ENCODE peak calls at places on chromosomes 11 and 22, in ten cellular contexts. One of them, this sample, is unnamed. For H3K4me1, the result is how much of the 10 kb centered on the place peaks cover.

GRCh38 chr11:84524422-84525051 is 1102.6 kb downstream of the DLG2 start:
- DNase-seq in IMR-90: peak
- DNase-seq in body of pancreas: no peak
- DNase-seq in transverse colon: no peak
- DNase-seq in endodermal cell: no peak
- DNase-seq in keratinocyte: no peak
- DNase-seq in left lung: no peak
- DNase-seq in OCI-LY7: peak
- DNase-seq in left ventricle myocardium inferior: no peak
- DNase-seq in uterus: no peak
- DNase-seq in this sample: no peak

GRCh38 chr11:65558002-65558784 is at the start of gene LTBP3:
- DNase-seq in IMR-90: peak
- DNase-seq in body of pancreas: peak
- DNase-seq in transverse colon: peak
- DNase-seq in endodermal cell: peak
- DNase-seq in keratinocyte: no peak
- DNase-seq in left lung: peak
- DNase-seq in OCI-LY7: no peak
- DNase-seq in left ventricle myocardium inferior: peak
- DNase-seq in uterus: peak
- DNase-seq in this sample: peak

GRCh38 chr22:30872282-30873041 is 96.1 kb downstream of the MORC2 start:
- DNase-seq in IMR-90: no peak
- DNase-seq in body of pancreas: no peak
- DNase-seq in transverse colon: peak
- DNase-seq in endodermal cell: peak
- DNase-seq in keratinocyte: no peak
- DNase-seq in left lung: peak
- DNase-seq in OCI-LY7: no peak
- DNase-seq in left ventricle myocardium inferior: no peak
- DNase-seq in uterus: no peak
- DNase-seq in this sample: no peak

GRCh38 chr11:10438451-10438850 is 16.6 kb upstream of the AMPD3 start:
- DNase-seq in IMR-90: peak
- DNase-seq in body of pancreas: no peak
- DNase-seq in transverse colon: no peak
- DNase-seq in endodermal cell: peak
- DNase-seq in keratinocyte: no peak
- DNase-seq in left lung: no peak
- DNase-seq in OCI-LY7: no peak
- DNase-seq in left ventricle myocardium inferior: no peak
- DNase-seq in uterus: no peak
- DNase-seq in this sample: no peak

GRCh38 chr22:45581549-45582080 is 78.9 kb downstream of the FBLN1 start:
- DNase-seq in IMR-90: no peak
- DNase-seq in body of pancreas: no peak
- DNase-seq in transverse colon: no peak
- DNase-seq in endodermal cell: no peak
- DNase-seq in keratinocyte: no peak
- DNase-seq in left lung: no peak
- DNase-seq in OCI-LY7: no peak
- DNase-seq in left ventricle myocardium inferior: no peak
- DNase-seq in uterus: no peak
- DNase-seq in this sample: no peak

GRCh38 chr11:87779276-87780067 is 395.8 kb downstream of the RAB38 start:
- DNase-seq in IMR-90: no peak
- DNase-seq in body of pancreas: peak
- DNase-seq in transverse colon: no peak
- DNase-seq in endodermal cell: no peak
- DNase-seq in keratinocyte: no peak
- DNase-seq in left lung: no peak
- DNase-seq in OCI-LY7: no peak
- DNase-seq in left ventricle myocardium inferior: no peak
- DNase-seq in uterus: no peak
- DNase-seq in this sample: no peak

GRCh38 chr11:74288161-74288560 is 23.3 kb downstream of the P4HA3 start:
- DNase-seq in IMR-90: peak
- DNase-seq in body of pancreas: peak
- DNase-seq in transverse colon: no peak
- DNase-seq in endodermal cell: no peak
- DNase-seq in keratinocyte: peak
- DNase-seq in left lung: no peak
- DNase-seq in OCI-LY7: no peak
- DNase-seq in left ventricle myocardium inferior: no peak
- DNase-seq in uterus: peak
- DNase-seq in this sample: no peak

GRCh38 chr11:61297341-61297740 is 2.2 kb upstream of the VWCE start:
- DNase-seq in IMR-90: peak
- DNase-seq in body of pancreas: no peak
- DNase-seq in transverse colon: no peak
- DNase-seq in endodermal cell: no peak
- DNase-seq in keratinocyte: no peak
- DNase-seq in left lung: no peak
- DNase-seq in OCI-LY7: no peak
- DNase-seq in left ventricle myocardium inferior: no peak
- DNase-seq in uterus: no peak
- DNase-seq in this sample: no peak

GRCh38 chr22:25896098-25896497 is 154.1 kb downstream of the MYO18B start:
- DNase-seq in IMR-90: no peak
- DNase-seq in body of pancreas: no peak
- DNase-seq in transverse colon: no peak
- DNase-seq in endodermal cell: no peak
- DNase-seq in keratinocyte: no peak
- DNase-seq in left lung: no peak
- DNase-seq in OCI-LY7: peak
- DNase-seq in left ventricle myocardium inferior: no peak
- DNase-seq in uterus: no peak
- DNase-seq in this sample: no peak

GRCh38 chr11:59263225-59263894 is 50.6 kb upstream of the MPEG1 start:
- DNase-seq in IMR-90: no peak
- DNase-seq in body of pancreas: peak
- DNase-seq in transverse colon: peak
- DNase-seq in endodermal cell: peak
- DNase-seq in keratinocyte: no peak
- DNase-seq in left lung: no peak
- DNase-seq in OCI-LY7: peak
- DNase-seq in left ventricle myocardium inferior: no peak
- DNase-seq in uterus: no peak
- DNase-seq in this sample: no peak
- TF ChIP-seq CTCF in IMR-90: no peak
- TF ChIP-seq CTCF in body of pancreas: peak
- TF ChIP-seq CTCF in transverse colon: peak
- TF ChIP-seq CTCF in endodermal cell: peak
- TF ChIP-seq CTCF in keratinocyte: peak
- TF ChIP-seq CTCF in left lung: no peak
- TF ChIP-seq CTCF in OCI-LY7: peak
- TF ChIP-seq CTCF in left ventricle myocardium inferior: no peak
- TF ChIP-seq CTCF in uterus: no peak
- TF ChIP-seq CTCF in this sample: no peak

GRCh38 chr11:114237321-114238280 is 58.6 kb upstream of the NNMT start:
- DNase-seq in IMR-90: peak
- DNase-seq in body of pancreas: no peak
- DNase-seq in transverse colon: no peak
- DNase-seq in endodermal cell: no peak
- DNase-seq in keratinocyte: no peak
- DNase-seq in left lung: no peak
- DNase-seq in OCI-LY7: no peak
- DNase-seq in left ventricle myocardium inferior: no peak
- DNase-seq in uterus: no peak
- DNase-seq in this sample: no peak
- H3K4me3 ChIP-seq in IMR-90: no peak
- H3K4me3 ChIP-seq in body of pancreas: no peak
- H3K4me3 ChIP-seq in transverse colon: no peak
- H3K4me3 ChIP-seq in endodermal cell: no peak
- H3K4me3 ChIP-seq in keratinocyte: no peak
- H3K4me3 ChIP-seq in left lung: no peak
- H3K4me3 ChIP-seq in OCI-LY7: no peak
- H3K4me3 ChIP-seq in left ventricle myocardium inferior: no peak
- H3K4me3 ChIP-seq in uterus: no peak
- H3K4me3 ChIP-seq in this sample: no peak

GRCh38 chr22:48782817-48783511 is 1044.7 kb downstream of the BRD1 start:
- DNase-seq in IMR-90: no peak
- DNase-seq in body of pancreas: no peak
- DNase-seq in transverse colon: no peak
- DNase-seq in endodermal cell: peak
- DNase-seq in keratinocyte: no peak
- DNase-seq in left lung: no peak
- DNase-seq in OCI-LY7: peak
- DNase-seq in left ventricle myocardium inferior: no peak
- DNase-seq in uterus: no peak
- DNase-seq in this sample: no peak

GRCh38 chr22:48784701-48785503 is 1042.8 kb downstream of the BRD1 start:
- DNase-seq in IMR-90: no peak
- DNase-seq in body of pancreas: no peak
- DNase-seq in transverse colon: no peak
- DNase-seq in endodermal cell: peak
- DNase-seq in keratinocyte: no peak
- DNase-seq in left lung: no peak
- DNase-seq in OCI-LY7: no peak
- DNase-seq in left ventricle myocardium inferior: no peak
- DNase-seq in uterus: no peak
- DNase-seq in this sample: no peak

GRCh38 chr22:48783821-48784266 is 1043.8 kb downstream of the BRD1 start:
- DNase-seq in IMR-90: no peak
- DNase-seq in body of pancreas: no peak
- DNase-seq in transverse colon: no peak
- DNase-seq in endodermal cell: peak
- DNase-seq in keratinocyte: no peak
- DNase-seq in left lung: no peak
- DNase-seq in OCI-LY7: no peak
- DNase-seq in left ventricle myocardium inferior: no peak
- DNase-seq in uterus: no peak
- DNase-seq in this sample: no peak

GRCh38 chr22:48786679-48786996 is 1041.0 kb downstream of the BRD1 start:
- DNase-seq in IMR-90: no peak
- DNase-seq in body of pancreas: no peak
- DNase-seq in transverse colon: no peak
- DNase-seq in endodermal cell: no peak
- DNase-seq in keratinocyte: no peak
- DNase-seq in left lung: no peak
- DNase-seq in OCI-LY7: no peak
- DNase-seq in left ventricle myocardium inferior: no peak
- DNase-seq in uterus: no peak
- DNase-seq in this sample: no peak

GRCh38 chr22:48785792-48786678 is 1041.6 kb downstream of the BRD1 start:
- DNase-seq in IMR-90: no peak
- DNase-seq in body of pancreas: no peak
- DNase-seq in transverse colon: no peak
- DNase-seq in endodermal cell: peak
- DNase-seq in keratinocyte: no peak
- DNase-seq in left lung: no peak
- DNase-seq in OCI-LY7: no peak
- DNase-seq in left ventricle myocardium inferior: no peak
- DNase-seq in uterus: no peak
- DNase-seq in this sample: no peak
- H3K4me1 ChIP-seq in IMR-90: under half
- H3K4me1 ChIP-seq in body of pancreas: under half
- H3K4me1 ChIP-seq in transverse colon: under half
- H3K4me1 ChIP-seq in endodermal cell: under half
- H3K4me1 ChIP-seq in keratinocyte: under half
- H3K4me1 ChIP-seq in left lung: under half
- H3K4me1 ChIP-seq in OCI-LY7: under half
- H3K4me1 ChIP-seq in left ventricle myocardium inferior: under half
- H3K4me1 ChIP-seq in uterus: under half
- H3K4me1 ChIP-seq in this sample: under half

DNA sequence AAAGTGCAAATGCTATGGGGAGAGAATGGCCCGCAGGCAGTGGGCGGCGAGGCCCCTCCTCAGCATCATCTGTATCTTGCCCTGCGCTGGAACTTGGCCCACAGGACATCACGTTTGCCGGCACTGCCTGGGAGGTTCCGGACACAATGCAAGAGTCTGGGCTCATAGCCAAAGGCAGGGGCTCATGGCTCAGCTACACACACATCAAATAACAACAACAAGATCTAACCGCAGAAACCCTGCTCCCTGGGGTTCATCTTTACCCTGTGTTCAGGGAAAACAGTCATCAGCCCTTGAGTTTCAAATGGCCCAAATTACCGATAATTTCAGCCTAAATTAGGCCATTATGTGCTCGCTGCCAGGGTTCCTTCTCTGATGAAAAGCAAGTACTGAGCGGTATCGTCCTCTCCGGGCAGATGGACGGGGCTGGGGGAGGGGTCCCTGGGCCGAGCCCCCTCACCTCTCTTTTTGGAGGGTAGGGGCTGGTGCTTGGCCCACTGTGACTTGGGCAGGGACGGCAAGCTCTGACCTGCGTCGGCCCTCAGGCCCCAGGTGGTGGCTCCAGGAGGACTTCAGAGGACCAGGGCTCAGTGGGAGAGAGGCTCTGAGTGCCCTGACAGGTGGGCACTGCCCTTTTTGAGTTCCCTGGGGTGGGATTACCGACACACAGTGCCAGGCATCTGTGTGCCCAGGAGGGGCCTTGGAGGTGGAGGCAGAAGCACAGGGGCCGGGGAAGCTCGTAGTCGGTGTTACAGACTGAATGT is 25.0 kb upstream of the GAL start:
- DNase-seq in IMR-90: peak
- DNase-seq in body of pancreas: peak
- DNase-seq in transverse colon: peak
- DNase-seq in endodermal cell: no peak
- DNase-seq in keratinocyte: no peak
- DNase-seq in left lung: peak
- DNase-seq in OCI-LY7: no peak
- DNase-seq in left ventricle myocardium inferior: peak
- DNase-seq in uterus: peak
- DNase-seq in this sample: peak
- TF ChIP-seq CTCF in IMR-90: no peak
- TF ChIP-seq CTCF in body of pancreas: no peak
- TF ChIP-seq CTCF in transverse colon: no peak
- TF ChIP-seq CTCF in endodermal cell: no peak
- TF ChIP-seq CTCF in keratinocyte: no peak
- TF ChIP-seq CTCF in left lung: no peak
- TF ChIP-seq CTCF in OCI-LY7: no peak
- TF ChIP-seq CTCF in left ventricle myocardium inferior: no peak
- TF ChIP-seq CTCF in uterus: no peak
- TF ChIP-seq CTCF in this sample: no peak